ENCODE peak calls at places on chromosomes 2 and 18, in six cellular contexts. G is ureter; P is PC-9; Y is CD8-positive, alpha-beta T cell; I is adrenal gland; C is NCI-H2081. O is an unnamed sample.

GRCh38 chr2:43455735-43456642 is 139.8 kb downstream of the THADA start:
- DNase-seq in G (no peak), P (peak), I (no peak), Y (no peak), C (no peak), O (no peak)

GRCh38 chr18:73697395-73697794 is 450.2 kb downstream of the FBXO15 start:
- DNase-seq in I (no peak), Y (no peak), C (no peak), P (no peak), G (no peak), O (no peak)

GRCh38 chr2:167914969-167915368 is 332.4 kb downstream of the STK39 start:
- DNase-seq in C (no peak), P (no peak), G (no peak), Y (no peak), I (no peak), O (no peak)

GRCh38 chr2:164954954-164955701 is at the start of gene SLC38A11:
- DNase-seq in P (no peak), C (peak), I (peak), Y (no peak), G (peak), O (no peak)

GRCh38 chr2:112160591-112161250 is 22.5 kb downstream of the FBLN7 start:
- DNase-seq in P (no peak), C (no peak), G (no peak), I (no peak), Y (no peak), O (no peak)

GRCh38 chr2:20589975-20590703 is 60.8 kb downstream of the HS1BP3 start:
- DNase-seq in Y (no peak), P (no peak), C (no peak), G (no peak), I (peak), O (no peak)

GRCh38 chr2:9914384-9915065 is 37.0 kb upstream of the GRHL1 start:
- DNase-seq in P (peak), I (peak), G (no peak), Y (peak), C (no peak), O (no peak)

GRCh38 chr2:223856021-223856420 is 18.6 kb upstream of the AP1S3 start:
- DNase-seq in I (no peak), P (no peak), G (no peak), C (no peak), Y (no peak), O (no peak)

GRCh38 chr2:237546876-237547395 is 19.4 kb upstream of the PRLH start:
- DNase-seq in I (no peak), Y (no peak), G (no peak), C (no peak), P (no peak), O (no peak)

GRCh38 chr2:28395334-28396061 is 2.8 kb downstream of the FOSL2 start:
- DNase-seq in P (no peak), Y (no peak), C (no peak), G (peak), I (peak), O (no peak)

GRCh38 chr18:3205239-3205638 is 14.5 kb downstream of the MYOM1 start:
- DNase-seq in Y (no peak), G (no peak), I (no peak), P (no peak), C (no peak), O (no peak)

GRCh38 chr2:121804340-121804739 is 48.9 kb downstream of the TSN start:
- DNase-seq in G (no peak), Y (no peak), C (peak), I (no peak), P (no peak), O (peak)

GRCh38 chr2:74072542-74072941 is 75.2 kb downstream of the BOLA3 start:
- DNase-seq in C (no peak), G (no peak), P (no peak), I (no peak), Y (no peak), O (no peak)

GRCh38 chr2:218276986-218277755 is 6.9 kb downstream of the PNKD start:
- DNase-seq in P (no peak), C (no peak), I (no peak), G (no peak), Y (no peak), O (no peak)

GRCh38 chr2:218716070-218716469 is 5.4 kb downstream of the TTLL4 start:
- DNase-seq in G (no peak), C (no peak), P (no peak), Y (no peak), I (no peak), O (no peak)

GRCh38 chr2:96564563-96564962 is 28.0 kb downstream of the ARID5A start:
- DNase-seq in Y (no peak), G (no peak), P (no peak), I (no peak), C (no peak), O (no peak)